ENCODE peak calls at places on chromosomes 6 and 20, in five cellular contexts. P, V, Z, S and Y are unnamed samples.

GRCh38 chr20:38657390-38657789 is 55.8 kb downstream of the ARHGAP40 start:
- DNase-seq in S (no peak), P (no peak), Z (no peak), V (peak; percentile 34), Y (no peak)

GRCh38 chr20:51750037-51750769 is 18.0 kb downstream of the ATP9A start:
- DNase-seq in Z (peak; percentile 94), S (peak; percentile 87), V (peak; percentile 96), P (peak; percentile 77), Y (peak; percentile 94)

GRCh38 chr6:18586133-18586532 is 199.0 kb downstream of the RNF144B start:
- DNase-seq in Z (no peak), V (no peak), P (no peak), S (no peak), Y (no peak)

GRCh38 chr6:41505084-41506049 is 40.8 kb upstream of the FOXP4 start:
- DNase-seq in P (peak; percentile 54), Z (peak; percentile 88), V (no peak), S (peak; percentile 75), Y (peak; percentile 56)

GRCh38 chr6:128414943-128415342 is 105.5 kb downstream of the PTPRK start:
- DNase-seq in S (no peak), V (peak; percentile 32), P (no peak), Z (no peak), Y (no peak)

GRCh38 chr6:11830105-11830504 is 51.5 kb upstream of the ADTRP start:
- DNase-seq in P (peak; percentile 65), Z (no peak), V (no peak), S (no peak), Y (no peak)

GRCh38 chr6:120211955-120212792 is 862.6 kb upstream of the MAN1A1 start:
- DNase-seq in Z (no peak), P (no peak), V (peak; percentile 64), S (no peak), Y (no peak)

GRCh38 chr20:36881888-36882287 is 6.0 kb downstream of the TLDC2 start:
- DNase-seq in Z (no peak), P (no peak), S (no peak), V (no peak), Y (no peak)

GRCh38 chr6:128531696-128532095 is 11.3 kb upstream of the PTPRK start:
- DNase-seq in P (no peak), S (no peak), V (no peak), Z (no peak), Y (no peak)

GRCh38 chr20:44074252-44075151 is 112.5 kb downstream of the JPH2 start:
- DNase-seq in V (no peak), S (peak; percentile 19), P (no peak), Z (peak; percentile 85), Y (no peak)

GRCh38 chr6:43093361-43094289 is 17.5 kb downstream of the PTK7 start:
- DNase-seq in Z (peak; percentile 57), S (peak; percentile 34), P (no peak), V (peak; percentile 93), Y (no peak)

GRCh38 chr6:43097098-43097489 is 21.0 kb downstream of the PTK7 start:
- DNase-seq in P (no peak), V (no peak), Z (no peak), S (no peak), Y (no peak)

GRCh38 chr6:43096451-43097097 is 20.5 kb downstream of the PTK7 start:
- DNase-seq in P (no peak), S (peak; percentile 35), Z (peak; percentile 81), V (no peak), Y (no peak)

GRCh38 chr6:43097502-43097901 is 21.4 kb downstream of the PTK7 start:
- DNase-seq in S (no peak), Z (no peak), P (no peak), V (no peak), Y (no peak)

DNA sequence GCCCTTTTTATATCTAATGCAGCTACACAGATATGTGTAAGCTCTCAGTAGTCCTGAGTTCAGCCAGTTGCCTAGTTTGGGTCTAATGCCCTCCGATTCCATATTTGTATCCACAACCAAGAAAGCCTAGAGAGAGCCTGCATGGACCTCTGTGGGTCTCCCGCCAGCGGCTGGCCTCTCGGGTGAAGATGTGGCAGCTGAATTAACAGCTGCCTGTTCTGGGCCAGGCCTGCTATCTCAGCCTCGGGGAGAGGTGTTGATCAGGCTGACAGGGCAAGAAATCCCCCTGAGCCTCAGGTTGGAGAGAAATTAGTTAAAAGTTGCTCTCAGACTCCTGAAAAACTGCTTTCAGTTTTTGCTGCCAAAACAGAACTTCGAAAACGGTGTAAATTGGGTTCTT is 19.8 kb downstream of the PTK7 start:
- DNase-seq in V (no peak), P (no peak), Z (no peak), S (no peak), Y (no peak)
- H3K9me3 ChIP-seq in V (no peaks in the 10 kb centered on the region), P (no peaks in the 10 kb centered on the region), Z (no peaks in the 10 kb centered on the region), S (no peaks in the 10 kb centered on the region), Y (no peaks in the 10 kb centered on the region)

DNA sequence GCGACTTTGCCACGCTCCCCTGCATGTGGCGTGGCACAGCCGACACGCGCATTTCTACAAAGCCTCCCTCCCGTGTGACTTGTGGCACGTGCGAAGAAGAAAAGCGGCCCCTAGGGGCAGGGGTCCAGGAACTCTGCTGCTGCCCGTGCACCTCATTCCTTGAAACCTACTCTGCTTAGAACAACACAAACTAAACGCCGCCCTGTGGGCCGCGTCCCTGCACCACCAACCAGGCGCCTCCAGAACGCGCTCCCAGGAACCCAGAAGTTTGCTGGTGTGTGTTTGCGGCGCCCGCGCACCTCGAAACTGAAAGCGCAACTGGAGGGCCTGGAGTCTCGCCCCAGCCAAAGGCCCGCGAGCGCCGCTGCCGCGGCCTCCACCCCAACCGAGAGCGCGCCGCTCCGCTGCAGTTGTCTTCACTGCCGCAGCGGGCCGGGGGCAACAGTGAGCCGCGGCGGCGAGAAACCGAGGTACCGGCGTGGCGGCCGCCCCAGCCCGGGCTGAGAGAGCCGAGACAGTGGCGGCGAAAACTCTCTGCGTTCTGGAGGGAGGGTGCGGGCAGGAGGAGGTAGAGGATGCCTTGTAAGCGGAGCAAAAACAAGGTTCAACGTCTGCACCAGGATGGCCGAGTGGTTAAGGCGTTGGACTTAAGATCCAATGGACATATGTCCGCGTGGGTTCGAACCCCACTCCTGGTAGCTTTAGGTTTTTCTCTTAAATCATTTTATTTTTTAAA is 65.8 kb downstream of the STX11 start:
- DNase-seq in V (peak; percentile 94), S (peak; percentile 94), P (peak; percentile 98), Z (peak; percentile 98), Y (peak; percentile 94)
- TF ChIP-seq POLR2A in V (peak; percentile 60), S (no peak), P (peak; percentile 70), Z (peak; percentile 33), Y (peak; percentile 37)

GRCh38 chr20:62535282-62535811 is 59.6 kb upstream of the GATA5 start:
- DNase-seq in Z (no peak), V (no peak), P (no peak), S (no peak), Y (no peak)

GRCh38 chr20:62536731-62537401 is 61.1 kb upstream of the GATA5 start:
- DNase-seq in P (no peak), S (no peak), Z (peak; percentile 12), V (no peak), Y (no peak)

GRCh38 chr20:62534526-62535221 is 58.9 kb upstream of the GATA5 start:
- DNase-seq in V (no peak), Z (no peak), S (no peak), P (no peak), Y (no peak)

GRCh38 chr20:62537649-62538292 is 62.0 kb upstream of the GATA5 start:
- DNase-seq in V (no peak), Z (no peak), P (no peak), S (no peak), Y (no peak)

DNA sequence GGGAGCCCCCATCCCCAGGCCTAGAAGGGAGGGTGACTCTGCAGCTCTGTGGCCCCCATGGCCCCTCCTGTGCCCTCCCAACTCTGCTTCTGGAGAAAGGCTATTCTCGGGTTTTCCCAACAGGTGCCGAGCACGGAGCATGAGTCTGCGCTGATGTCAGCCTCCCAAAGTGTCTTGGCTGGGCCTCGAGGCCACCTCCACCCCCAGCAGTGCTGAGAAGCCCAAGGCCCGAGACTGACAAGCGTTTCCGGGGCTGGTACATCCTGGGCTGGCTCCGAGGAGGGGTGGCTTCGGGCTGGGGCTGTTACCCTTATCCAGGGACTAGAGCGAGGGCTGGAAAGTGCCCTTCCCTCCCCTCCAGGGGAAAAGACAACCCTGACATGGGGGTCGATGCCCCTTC is 60.2 kb upstream of the GATA5 start:
- DNase-seq in P (no peak), S (no peak), V (no peak), Z (no peak), Y (no peak)
- H3K27ac ChIP-seq in P (no peak overlapping the region), S (no peak overlapping the region), V (no peak overlapping the region), Z (no peak overlapping the region), Y (no peak overlapping the region)

GRCh38 chr6:146441907-146442306 is 101.7 kb upstream of the RAB32 start:
- DNase-seq in Z (no peak), P (no peak), S (no peak), V (no peak), Y (no peak)
- H3K9me3 ChIP-seq in Z (no peaks in the 10 kb centered on the region), P (no peaks in the 10 kb centered on the region), S (no peaks in the 10 kb centered on the region), V (no peaks in the 10 kb centered on the region), Y (no peaks in the 10 kb centered on the region)

GRCh38 chr20:2508631-2509467 is at the start of gene ZNF343:
- DNase-seq in Z (peak; percentile 77), S (peak; percentile 79), V (peak; percentile 95), P (peak; percentile 79), Y (peak; percentile 86)
- TF ChIP-seq POLR2A in Z (no peak), S (peak; percentile 52), V (peak; percentile 94), P (peak; percentile 68), Y (no peak)